ENCODE peak calls at places on chromosome X, in four cellular contexts. X, B, C and R are unnamed samples.

GRCh38 chrX:77755561-77755960 is 30.5 kb downstream of the ATRX start:
- DNase-seq in X (no peak), B (no peak), C (no peak), R (no peak)

GRCh38 chrX:3712080-3712869 is 1.2 kb downstream of the PRKX start:
- DNase-seq in C (no peak), B (peak; percentile 47), X (no peak), R (no peak)

GRCh38 chrX:39682778-39683177 is 415.0 kb downstream of the BCOR start:
- DNase-seq in C (no peak), B (no peak), X (no peak), R (no peak)

GRCh38 chrX:13471269-13471668 is 98.1 kb upstream of the EGFL6 start:
- DNase-seq in X (no peak), B (no peak), C (no peak), R (no peak)

GRCh38 chrX:124917011-124917410 is 402.7 kb upstream of the TEX13C start:
- DNase-seq in X (no peak), B (no peak), C (no peak), R (no peak)

GRCh38 chrX:14697453-14697852 is 168.1 kb downstream of the GLRA2 start:
- DNase-seq in C (no peak), B (peak; percentile 74), X (peak; percentile 4), R (peak; percentile 0)

GRCh38 chrX:9149831-9150230 is 115.9 kb upstream of the FAM9B start:
- DNase-seq in C (no peak), B (no peak), X (no peak), R (no peak)

GRCh38 chrX:39874202-39874816 is 223.4 kb downstream of the BCOR start:
- DNase-seq in X (peak; percentile 69), C (peak; percentile 65), B (no peak), R (no peak)

GRCh38 chrX:48781705-48782104 is 4.7 kb upstream of the GATA1 start:
- DNase-seq in C (no peak), B (no peak), X (no peak), R (no peak)

GRCh38 chrX:38220936-38221386 is 290 bp upstream of the SRPX start:
- DNase-seq in X (no peak), C (no peak), B (no peak), R (no peak)

GRCh38 chrX:137999542-137999941 is 433.6 kb downstream of the ZIC3 start:
- DNase-seq in X (no peak), B (no peak), C (no peak), R (no peak)